ENCODE peak calls at places on chromosomes 1 and 21, in five cellular contexts. One of them, this sample, is unnamed.

GRCh38 chr1:10800778-10801177 is 4.3 kb upstream of the CASZ1 start:
- DNase-seq in GM23338: no peak
- DNase-seq in MM.1S: no peak
- DNase-seq in OCI-LY7: no peak
- DNase-seq in hepatocyte: no peak
- DNase-seq in this sample: no peak

GRCh38 chr1:1087351-1088035 is 13.4 kb upstream of the RNF223 start:
- DNase-seq in GM23338: no peak
- DNase-seq in MM.1S: no peak
- DNase-seq in OCI-LY7: no peak
- DNase-seq in hepatocyte: no peak
- DNase-seq in this sample: no peak

GRCh38 chr1:75083848-75084514 is 50.2 kb upstream of the LHX8 start:
- DNase-seq in GM23338: peak; percentile 30
- DNase-seq in MM.1S: no peak
- DNase-seq in OCI-LY7: no peak
- DNase-seq in hepatocyte: no peak
- DNase-seq in this sample: peak; percentile 19

GRCh38 chr1:213683529-213683928 is 304.2 kb upstream of the PROX1 start:
- DNase-seq in GM23338: no peak
- DNase-seq in MM.1S: no peak
- DNase-seq in OCI-LY7: no peak
- DNase-seq in hepatocyte: no peak
- DNase-seq in this sample: no peak

GRCh38 chr1:39398278-39399010 is 93.0 kb upstream of the BMP8A start:
- DNase-seq in GM23338: peak; percentile 24
- DNase-seq in MM.1S: peak; percentile 56
- DNase-seq in OCI-LY7: no peak
- DNase-seq in hepatocyte: peak; percentile 84
- DNase-seq in this sample: peak; percentile 98

GRCh38 chr1:27572679-27573426 is 31.1 kb downstream of the AHDC1 start:
- DNase-seq in GM23338: no peak
- DNase-seq in MM.1S: no peak
- DNase-seq in OCI-LY7: no peak
- DNase-seq in hepatocyte: peak; percentile 23
- DNase-seq in this sample: peak; percentile 78

GRCh38 chr1:191953516-191953915 is 204.7 kb upstream of the RGS18 start:
- DNase-seq in GM23338: no peak
- DNase-seq in MM.1S: no peak
- DNase-seq in OCI-LY7: no peak
- DNase-seq in hepatocyte: no peak
- DNase-seq in this sample: no peak

GRCh38 chr1:19644761-19645543 is 841 bp downstream of the NBL1 start:
- DNase-seq in GM23338: peak; percentile 63
- DNase-seq in MM.1S: no peak
- DNase-seq in OCI-LY7: no peak
- DNase-seq in hepatocyte: peak; percentile 44
- DNase-seq in this sample: peak; percentile 66

GRCh38 chr1:6258675-6259074 is 2.2 kb downstream of the GPR153 start:
- DNase-seq in GM23338: no peak
- DNase-seq in MM.1S: no peak
- DNase-seq in OCI-LY7: no peak
- DNase-seq in hepatocyte: no peak
- DNase-seq in this sample: no peak

GRCh38 chr1:1157914-1158710 is 15.6 kb upstream of the TTLL10 start:
- DNase-seq in GM23338: peak; percentile 77
- DNase-seq in MM.1S: no peak
- DNase-seq in OCI-LY7: peak; percentile 27
- DNase-seq in hepatocyte: peak; percentile 73
- DNase-seq in this sample: peak; percentile 63

GRCh38 chr1:158043232-158043631 is 49.8 kb downstream of the KIRREL1 start:
- DNase-seq in GM23338: peak; percentile 34
- DNase-seq in MM.1S: no peak
- DNase-seq in OCI-LY7: no peak
- DNase-seq in hepatocyte: peak; percentile 26
- DNase-seq in this sample: no peak

GRCh38 chr1:222791006-222791710 is 23.7 kb upstream of the DISP1 start:
- DNase-seq in GM23338: no peak
- DNase-seq in MM.1S: no peak
- DNase-seq in OCI-LY7: no peak
- DNase-seq in hepatocyte: no peak
- DNase-seq in this sample: no peak

GRCh38 chr1:93671090-93671743 is 10.4 kb downstream of the BCAR3 start:
- DNase-seq in GM23338: no peak
- DNase-seq in MM.1S: no peak
- DNase-seq in OCI-LY7: no peak
- DNase-seq in hepatocyte: no peak
- DNase-seq in this sample: no peak

GRCh38 chr21:45481977-45482898 is 60.0 kb downstream of the SLC19A1 start:
- DNase-seq in GM23338: no peak
- DNase-seq in MM.1S: no peak
- DNase-seq in OCI-LY7: no peak
- DNase-seq in hepatocyte: no peak
- DNase-seq in this sample: no peak

GRCh38 chr1:8418301-8418700 is 100.4 kb downstream of the SLC45A1 start:
- DNase-seq in GM23338: no peak
- DNase-seq in MM.1S: no peak
- DNase-seq in OCI-LY7: no peak
- DNase-seq in hepatocyte: no peak
- DNase-seq in this sample: no peak

GRCh38 chr1:26160527-26161407 is 1.9 kb downstream of the FAM110D start:
- DNase-seq in GM23338: peak; percentile 35
- DNase-seq in MM.1S: no peak
- DNase-seq in OCI-LY7: no peak
- DNase-seq in hepatocyte: no peak
- DNase-seq in this sample: no peak

DNA sequence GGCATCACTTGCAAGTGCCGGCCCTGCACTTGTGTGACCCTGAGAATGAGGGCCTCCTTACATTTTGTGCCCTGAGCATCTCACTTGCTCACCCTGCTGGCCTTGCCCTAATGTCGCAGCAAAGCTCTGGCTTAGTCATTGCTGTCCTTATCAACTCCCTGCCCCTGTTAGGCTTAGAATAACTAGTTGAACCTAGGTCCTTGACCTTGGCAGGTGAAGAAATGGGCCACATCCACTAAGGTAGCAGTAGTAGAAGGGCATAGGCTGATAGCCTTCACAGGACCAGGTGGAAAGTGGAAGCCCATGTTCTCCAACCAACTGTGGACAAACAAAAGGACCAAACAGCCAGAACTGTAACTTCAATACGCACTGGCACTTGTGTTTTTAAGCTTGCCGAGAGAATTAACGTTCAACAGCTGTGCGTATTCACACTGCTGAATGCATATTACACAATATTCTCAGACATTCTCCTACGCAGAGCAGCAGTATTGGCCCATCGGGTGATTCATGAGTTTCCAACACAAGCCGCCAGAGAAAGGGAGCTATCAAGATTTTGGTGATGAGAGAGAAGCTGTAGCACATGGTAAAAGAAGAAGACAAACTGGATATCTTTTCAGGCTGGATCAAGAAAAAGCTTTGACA is 27.7 kb upstream of the PTGFRN start:
- DNase-seq in GM23338: peak; percentile 81
- DNase-seq in MM.1S: no peak
- DNase-seq in OCI-LY7: peak; percentile 4
- DNase-seq in hepatocyte: peak; percentile 61
- DNase-seq in this sample: peak; percentile 97
- TF ChIP-seq EZH2phosphoT487 in GM23338: no peak
- TF ChIP-seq EZH2phosphoT487 in MM.1S: no peak
- TF ChIP-seq EZH2phosphoT487 in OCI-LY7: no peak
- TF ChIP-seq EZH2phosphoT487 in hepatocyte: no peak
- TF ChIP-seq EZH2phosphoT487 in this sample: no peak

DNA sequence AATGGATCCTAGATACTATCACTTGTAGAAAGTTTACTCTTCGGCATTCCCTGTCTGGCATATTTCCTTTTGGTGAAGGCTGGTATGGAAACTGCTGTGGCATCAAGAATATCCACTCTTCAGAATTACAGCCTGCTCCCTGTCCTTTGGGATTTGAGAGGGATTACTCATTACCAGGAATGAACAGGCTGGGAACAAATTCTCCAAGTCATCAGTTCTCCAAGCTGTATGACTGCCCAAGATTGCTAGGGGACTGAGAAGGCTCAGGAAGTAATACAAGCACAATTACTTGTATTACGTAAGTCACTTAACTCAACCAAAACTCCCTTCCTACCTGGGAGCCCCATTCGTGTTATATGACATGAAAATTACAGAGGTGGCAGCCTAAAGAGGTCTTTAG is 49.6 kb downstream of the CD58 start:
- DNase-seq in GM23338: no peak
- DNase-seq in MM.1S: no peak
- DNase-seq in OCI-LY7: no peak
- DNase-seq in hepatocyte: peak; percentile 23
- DNase-seq in this sample: peak; percentile 78
- TF ChIP-seq EZH2phosphoT487 in GM23338: no peak
- TF ChIP-seq EZH2phosphoT487 in MM.1S: no peak
- TF ChIP-seq EZH2phosphoT487 in OCI-LY7: no peak
- TF ChIP-seq EZH2phosphoT487 in hepatocyte: no peak
- TF ChIP-seq EZH2phosphoT487 in this sample: no peak

GRCh38 chr21:21412096-21412495 is 413.9 kb downstream of the NCAM2 start:
- DNase-seq in GM23338: no peak
- DNase-seq in MM.1S: no peak
- DNase-seq in OCI-LY7: no peak
- DNase-seq in hepatocyte: no peak
- DNase-seq in this sample: no peak

GRCh38 chr21:21401444-21401843 is 403.2 kb downstream of the NCAM2 start:
- DNase-seq in GM23338: no peak
- DNase-seq in MM.1S: no peak
- DNase-seq in OCI-LY7: no peak
- DNase-seq in hepatocyte: no peak
- DNase-seq in this sample: no peak

GRCh38 chr21:21406918-21407317 is 408.7 kb downstream of the NCAM2 start:
- DNase-seq in GM23338: no peak
- DNase-seq in MM.1S: peak; percentile 75
- DNase-seq in OCI-LY7: no peak
- DNase-seq in hepatocyte: no peak
- DNase-seq in this sample: no peak
- TF ChIP-seq EZH2phosphoT487 in GM23338: no peak
- TF ChIP-seq EZH2phosphoT487 in MM.1S: no peak
- TF ChIP-seq EZH2phosphoT487 in OCI-LY7: no peak
- TF ChIP-seq EZH2phosphoT487 in hepatocyte: no peak
- TF ChIP-seq EZH2phosphoT487 in this sample: no peak

GRCh38 chr1:230280906-230281413 is 145.2 kb downstream of the PGBD5 start:
- DNase-seq in GM23338: no peak
- DNase-seq in MM.1S: no peak
- DNase-seq in OCI-LY7: no peak
- DNase-seq in hepatocyte: no peak
- DNase-seq in this sample: no peak

GRCh38 chr1:230280054-230280795 is 145.9 kb downstream of the PGBD5 start:
- DNase-seq in GM23338: no peak
- DNase-seq in MM.1S: no peak
- DNase-seq in OCI-LY7: no peak
- DNase-seq in hepatocyte: no peak
- DNase-seq in this sample: no peak

GRCh38 chr1:230282157-230282556 is 144.0 kb downstream of the PGBD5 start:
- DNase-seq in GM23338: no peak
- DNase-seq in MM.1S: no peak
- DNase-seq in OCI-LY7: peak; percentile 69
- DNase-seq in hepatocyte: peak; percentile 52
- DNase-seq in this sample: no peak

GRCh38 chr1:230279583-230279945 is 146.6 kb downstream of the PGBD5 start:
- DNase-seq in GM23338: no peak
- DNase-seq in MM.1S: no peak
- DNase-seq in OCI-LY7: no peak
- DNase-seq in hepatocyte: no peak
- DNase-seq in this sample: no peak

DNA sequence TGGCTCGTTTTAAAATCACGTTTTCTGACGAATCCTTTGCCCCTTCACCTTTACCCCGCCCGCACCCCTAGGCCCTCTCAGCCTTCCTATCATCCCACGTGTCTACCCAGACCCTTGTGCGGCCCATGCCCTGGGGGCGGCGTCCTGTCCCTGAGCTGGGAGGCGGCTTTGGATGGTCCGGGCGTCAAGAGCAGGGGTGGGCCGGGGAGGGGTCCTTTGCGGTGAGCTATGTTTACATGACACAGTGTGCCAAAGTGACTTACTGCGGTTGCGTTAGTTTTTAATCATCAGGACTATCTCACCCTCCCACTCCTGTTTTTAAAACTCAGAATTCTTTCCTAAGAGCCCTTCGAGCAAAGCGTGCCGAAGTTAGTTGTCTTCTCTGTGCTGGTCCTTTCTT is 144.6 kb downstream of the PGBD5 start:
- DNase-seq in GM23338: no peak
- DNase-seq in MM.1S: no peak
- DNase-seq in OCI-LY7: no peak
- DNase-seq in hepatocyte: no peak
- DNase-seq in this sample: no peak
- TF ChIP-seq EZH2phosphoT487 in GM23338: no peak
- TF ChIP-seq EZH2phosphoT487 in MM.1S: no peak
- TF ChIP-seq EZH2phosphoT487 in OCI-LY7: no peak
- TF ChIP-seq EZH2phosphoT487 in hepatocyte: no peak
- TF ChIP-seq EZH2phosphoT487 in this sample: no peak

DNA sequence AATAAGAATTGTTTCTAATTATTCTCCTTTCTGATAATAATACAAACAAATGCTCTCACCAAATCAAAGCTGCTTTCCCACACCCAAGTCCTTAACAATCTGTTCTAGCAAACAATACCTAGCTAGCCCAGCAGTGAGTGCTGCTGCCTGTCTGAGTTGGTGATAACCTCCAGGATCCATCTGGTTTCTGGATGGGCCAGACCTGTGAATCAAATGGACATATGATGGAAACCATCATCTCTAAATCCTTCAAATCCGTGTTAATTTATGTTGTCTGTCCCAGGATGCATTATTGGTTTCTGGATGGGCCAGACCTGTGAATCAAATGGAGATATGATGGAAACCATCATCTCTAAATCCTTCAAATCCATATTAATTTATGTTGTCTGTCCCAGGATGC is 1230.0 kb downstream of the AMY1C start:
- DNase-seq in GM23338: no peak
- DNase-seq in MM.1S: no peak
- DNase-seq in OCI-LY7: no peak
- DNase-seq in hepatocyte: no peak
- DNase-seq in this sample: no peak
- TF ChIP-seq EZH2phosphoT487 in GM23338: no peak
- TF ChIP-seq EZH2phosphoT487 in MM.1S: no peak
- TF ChIP-seq EZH2phosphoT487 in OCI-LY7: no peak
- TF ChIP-seq EZH2phosphoT487 in hepatocyte: no peak
- TF ChIP-seq EZH2phosphoT487 in this sample: no peak

GRCh38 chr21:15688809-15689208 is 41.0 kb upstream of the USP25 start:
- DNase-seq in GM23338: no peak
- DNase-seq in MM.1S: peak; percentile 66
- DNase-seq in OCI-LY7: no peak
- DNase-seq in hepatocyte: no peak
- DNase-seq in this sample: no peak
- TF ChIP-seq EZH2phosphoT487 in GM23338: no peak
- TF ChIP-seq EZH2phosphoT487 in MM.1S: no peak
- TF ChIP-seq EZH2phosphoT487 in OCI-LY7: no peak
- TF ChIP-seq EZH2phosphoT487 in hepatocyte: no peak
- TF ChIP-seq EZH2phosphoT487 in this sample: no peak